ENCODE peak calls at places on chromosomes 12 and 14, in five cellular contexts. D, J, E, B and M are unnamed samples.

GRCh38 chr12:7769999-7770398 is 5.0 kb downstream of the NANOGNB start:
- DNase-seq in B (no peak), D (no peak), J (no peak), E (no peak), M (no peak)

GRCh38 chr12:75526655-75527511 is 15.5 kb upstream of the KRR1 start:
- DNase-seq in B (peak), J (peak), D (no peak), E (no peak), M (peak)

GRCh38 chr12:108759914-108760313 is 28.6 kb upstream of the CORO1C start:
- DNase-seq in J (no peak), D (no peak), E (no peak), B (no peak), M (no peak)

GRCh38 chr14:76091036-76091435 is 60.7 kb upstream of the GPATCH2L start:
- DNase-seq in B (no peak), J (no peak), D (no peak), E (no peak), M (peak)

GRCh38 chr12:124740691-124741137 is 123.0 kb downstream of the SCARB1 start:
- DNase-seq in E (no peak), B (no peak), D (no peak), J (no peak), M (no peak)

GRCh38 chr12:105562727-105563072 is 232.2 kb downstream of the C12orf75 start:
- DNase-seq in E (no peak), B (no peak), D (no peak), J (no peak), M (no peak)

GRCh38 chr14:39217214-39217879 is 16.4 kb upstream of the MIA2 start:
- DNase-seq in E (no peak), J (no peak), B (no peak), D (no peak), M (no peak)

GRCh38 chr12:88572785-88573565 is 7.3 kb downstream of the KITLG start:
- DNase-seq in D (no peak), J (no peak), E (no peak), B (no peak), M (no peak)

GRCh38 chr12:55940065-55940732 is 9.2 kb downstream of the DGKA start:
- DNase-seq in E (no peak), B (peak), J (peak), D (peak), M (peak)

GRCh38 chr14:50669441-50669986 is 1.4 kb upstream of the SAV1 start:
- DNase-seq in E (no peak), B (no peak), J (no peak), D (no peak), M (no peak)

GRCh38 chr12:69097619-69098368 is 141.6 kb upstream of the CPSF6 start:
- DNase-seq in E (no peak), D (no peak), B (peak), J (no peak), M (no peak)

GRCh38 chr14:77003960-77004710 is 24.4 kb downstream of the IRF2BPL start:
- DNase-seq in B (peak), E (no peak), J (no peak), D (no peak), M (no peak)

GRCh38 chr12:20549115-20549719 is 145.9 kb upstream of the SLCO1C1 start:
- DNase-seq in B (no peak), J (peak), D (no peak), E (no peak), M (peak)

GRCh38 chr14:48398675-48399282 is 723.4 kb upstream of the MDGA2 start:
- DNase-seq in D (no peak), E (peak), B (no peak), J (peak), M (peak)
- TF ChIP-seq CTCF in D (peak), E (peak), B (peak), J (peak), M (peak)

GRCh38 chr12:113792450-113792849 is 173.7 kb downstream of the RBM19 start:
- DNase-seq in E (no peak), D (no peak), J (no peak), B (no peak), M (no peak)

GRCh38 chr12:113783811-113784210 is 182.3 kb downstream of the RBM19 start:
- DNase-seq in B (no peak), J (no peak), E (no peak), D (no peak), M (no peak)

GRCh38 chr12:113786107-113786506 is 180.0 kb downstream of the RBM19 start:
- DNase-seq in B (no peak), D (no peak), J (no peak), E (no peak), M (no peak)

GRCh38 chr12:113793250-113793649 is 172.9 kb downstream of the RBM19 start:
- DNase-seq in D (no peak), B (no peak), E (no peak), J (no peak), M (no peak)

GRCh38 chr12:113788020-113788856 is 177.9 kb downstream of the RBM19 start:
- DNase-seq in B (no peak), D (no peak), E (no peak), J (no peak), M (no peak)
- TF ChIP-seq CTCF in B (no peak), D (peak), E (no peak), J (no peak), M (no peak)

DNA sequence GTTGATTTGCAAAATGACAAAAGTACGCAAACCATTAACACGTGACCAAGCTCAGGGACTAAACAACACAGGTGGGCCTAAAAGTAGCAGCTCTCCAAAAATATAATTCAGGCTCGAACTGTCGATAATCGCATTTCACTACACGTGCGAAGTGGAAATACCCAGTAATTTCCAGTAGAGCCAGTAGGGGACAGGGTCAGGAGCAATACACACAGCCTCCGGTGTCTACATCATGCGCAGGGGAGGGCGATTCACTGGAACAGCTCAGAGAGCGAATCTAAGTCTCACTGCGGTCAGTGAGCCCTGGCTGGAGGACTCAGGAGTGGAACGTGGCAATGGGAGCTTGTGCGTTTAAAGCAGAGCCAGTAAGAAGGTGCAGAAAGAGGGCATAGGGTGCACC is 40.4 kb downstream of the SETD3 start:
- DNase-seq in B (no peak), J (no peak), E (no peak), D (no peak), M (no peak)
- TF ChIP-seq CTCF in B (no peak), J (peak), E (peak), D (no peak), M (no peak)

DNA sequence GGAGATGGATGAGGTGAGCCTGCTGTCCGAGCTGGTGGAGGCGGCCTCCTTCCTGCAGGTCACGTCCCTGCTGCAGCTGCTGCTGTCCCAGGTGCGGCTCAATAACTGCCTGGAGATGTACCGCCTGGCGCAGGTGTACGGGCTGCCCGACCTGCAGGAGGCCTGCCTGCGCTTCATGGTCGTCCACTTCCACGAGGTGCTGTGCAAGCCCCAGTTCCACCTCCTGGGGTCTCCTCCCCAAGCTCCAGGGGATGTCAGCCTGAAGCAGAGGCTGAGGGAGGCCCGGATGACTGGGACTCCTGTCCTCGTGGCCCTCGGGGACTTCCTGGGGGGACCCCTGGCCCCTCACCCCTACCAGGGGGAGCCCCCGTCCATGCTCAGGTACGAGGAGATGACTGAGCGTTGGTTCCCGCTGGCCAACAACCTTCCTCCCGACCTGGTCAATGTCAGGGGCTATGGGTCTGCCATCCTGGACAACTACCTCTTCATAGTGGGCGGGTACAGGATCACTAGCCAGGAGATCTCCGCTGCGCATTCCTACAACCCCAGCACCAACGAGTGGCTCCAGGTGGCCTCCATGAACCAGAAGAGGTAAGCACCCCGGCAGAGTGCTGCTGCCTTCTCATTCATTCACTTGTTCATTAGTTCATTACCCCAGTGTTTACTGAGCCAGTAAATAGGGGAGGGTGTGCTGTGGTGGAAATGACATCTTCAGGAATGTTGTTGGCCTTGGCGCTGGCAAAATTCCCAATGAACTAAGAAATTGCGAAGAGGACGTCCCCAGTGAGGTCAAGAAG is 774 bp upstream of the MANSC4 start:
- DNase-seq in D (peak), J (no peak), B (no peak), E (peak), M (peak)
- TF ChIP-seq CTCF in D (no peak), J (no peak), B (no peak), E (no peak), M (no peak)

GRCh38 chr12:11621797-11622423 is 27.6 kb upstream of the ETV6 start:
- DNase-seq in D (peak), E (no peak), B (no peak), J (no peak), M (no peak)
- TF ChIP-seq CTCF in D (peak), E (peak), B (peak), J (no peak), M (no peak)